ENCODE peak calls at places on chromosomes 11 and 22, in five cellular contexts. R is GM12878, Z is pancreas, W is tibial nerve, L is cardiac muscle cell. C is an unnamed sample.

GRCh38 chr11:104225047-104225446 is 61.1 kb upstream of the PDGFD start:
- DNase-seq in Z (no peak), W (no peak), L (no peak), R (no peak), C (no peak)

GRCh38 chr11:84580338-84580737 is 1046.8 kb downstream of the DLG2 start:
- DNase-seq in Z (no peak), W (no peak), L (no peak), R (no peak), C (no peak)

GRCh38 chr22:40511604-40512003 is 124.9 kb downstream of the MRTFA start:
- DNase-seq in W (no peak), L (no peak), Z (peak; percentile 53), R (no peak), C (no peak)

GRCh38 chr11:122220321-122220720 is 104.3 kb upstream of the BLID start:
- DNase-seq in Z (no peak), W (no peak), L (no peak), R (no peak), C (no peak)

GRCh38 chr11:72039108-72039850 is 40.6 kb downstream of the IL18BP start:
- DNase-seq in Z (peak; percentile 57), W (no peak), R (no peak), L (peak; percentile 27), C (peak; percentile 84)

GRCh38 chr11:27217948-27218410 is 145.0 kb downstream of the CCDC34 start:
- DNase-seq in Z (no peak), L (peak; percentile 72), R (no peak), W (no peak), C (no peak)

GRCh38 chr22:45848904-45849303 is 128.1 kb downstream of the WNT7B start:
- DNase-seq in Z (no peak), L (no peak), W (no peak), R (no peak), C (no peak)

GRCh38 chr11:44564653-44565007 is 833 bp upstream of the CD82 start:
- DNase-seq in L (peak; percentile 90), W (peak; percentile 70), Z (peak; percentile 83), R (no peak), C (peak; percentile 87)

GRCh38 chr11:47914743-47915142 is 65.6 kb upstream of the PTPRJ start:
- DNase-seq in L (peak; percentile 54), R (no peak), W (no peak), Z (no peak), C (no peak)

GRCh38 chr11:441418-442274 is at the start of gene ANO9:
- DNase-seq in R (no peak), W (no peak), Z (peak; percentile 74), L (no peak), C (peak; percentile 90)

GRCh38 chr11:12187399-12187798 is 77.0 kb downstream of the MICAL2 start:
- DNase-seq in L (peak; percentile 49), Z (no peak), W (no peak), R (no peak), C (no peak)
- H3K27ac ChIP-seq in L (peak overlapping the region; percentile 93), Z (no peak overlapping the region), W (no peak overlapping the region), R (no peak overlapping the region), C (peak overlapping the region; percentile 41)

DNA sequence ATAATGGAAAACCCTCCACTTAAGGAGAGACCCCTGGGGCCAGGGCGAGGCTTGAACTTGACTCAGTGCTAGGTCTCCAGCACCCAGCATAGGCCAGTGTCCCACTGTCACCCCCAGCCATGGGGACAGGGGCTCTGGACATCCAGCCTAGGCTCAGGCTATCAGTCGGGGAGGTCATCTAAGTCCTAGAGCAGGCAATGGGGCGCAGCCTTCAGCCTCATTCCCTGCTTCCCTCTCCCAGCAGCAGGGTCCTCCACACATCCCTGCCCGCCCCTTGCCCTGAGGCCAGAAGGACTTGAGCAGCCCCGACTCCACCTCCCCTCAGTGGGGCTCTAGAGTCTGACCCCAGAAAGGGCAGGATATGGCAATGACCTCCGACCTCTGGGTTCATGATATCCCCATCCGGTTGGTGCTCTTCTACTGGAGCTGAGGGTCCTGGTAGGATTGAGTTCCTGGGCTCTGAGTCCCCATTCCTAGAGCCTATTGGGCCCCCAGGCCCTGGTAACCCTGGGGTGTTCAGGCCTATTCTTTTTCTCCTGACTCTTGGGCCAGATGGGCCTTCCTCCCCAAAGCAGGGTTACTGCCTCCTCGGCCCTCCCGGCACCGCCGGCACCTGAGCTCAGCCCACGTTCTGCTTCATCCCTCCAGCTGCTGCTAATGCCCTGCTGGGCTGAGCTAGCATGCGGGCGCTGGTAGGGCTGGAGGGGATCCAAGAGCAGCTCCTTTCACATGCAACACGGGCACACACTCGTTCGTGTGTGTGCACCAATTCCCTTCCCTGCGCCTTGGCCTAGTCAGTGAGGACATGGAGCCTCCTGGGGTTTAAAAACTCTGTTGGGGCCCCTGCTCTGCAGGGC is 4.4 kb downstream of the CST6 start:
- DNase-seq in L (no peak), Z (no peak), R (no peak), W (no peak), C (peak; percentile 65)
- H3K4me1 ChIP-seq in L (no peaks in the 10 kb centered on the region), Z (no peaks in the 10 kb centered on the region), R (no peaks in the 10 kb centered on the region), W (no peaks in the 10 kb centered on the region), C (no peaks in the 10 kb centered on the region)

GRCh38 chr22:39147335-39148023 is 5.0 kb downstream of the CBX7 start:
- DNase-seq in L (no peak), Z (no peak), R (no peak), W (peak; percentile 10), C (no peak)

GRCh38 chr22:39148024-39148726 is 4.3 kb downstream of the CBX7 start:
- DNase-seq in W (peak; percentile 11), R (no peak), Z (no peak), L (no peak), C (no peak)

GRCh38 chr22:39142088-39142667 is 10.3 kb downstream of the CBX7 start:
- DNase-seq in Z (no peak), R (no peak), L (no peak), W (no peak), C (no peak)

GRCh38 chr22:39146256-39147101 is 6.0 kb downstream of the CBX7 start:
- DNase-seq in L (no peak), W (peak; percentile 12), Z (no peak), R (no peak), C (peak; percentile 47)

GRCh38 chr22:39144101-39144815 is 8.2 kb downstream of the CBX7 start:
- DNase-seq in Z (no peak), W (no peak), R (peak; percentile 56), L (peak; percentile 54), C (peak; percentile 83)
- H3K27ac ChIP-seq in Z (peak overlapping the region; percentile 96), W (peak overlapping the region; percentile 97), R (peak overlapping the region; percentile 78), L (no peak overlapping the region), C (peak overlapping the region; percentile 87)

GRCh38 chr11:102829671-102830070 is 13.7 kb downstream of the MMP3 start:
- DNase-seq in L (no peak), Z (no peak), R (no peak), W (no peak), C (no peak)

GRCh38 chr11:102831128-102831708 is 12.2 kb downstream of the MMP3 start:
- DNase-seq in W (peak; percentile 30), R (no peak), Z (no peak), L (peak; percentile 38), C (peak; percentile 46)

GRCh38 chr11:102831709-102832492 is 11.5 kb downstream of the MMP3 start:
- DNase-seq in Z (no peak), R (no peak), W (no peak), L (peak; percentile 8), C (no peak)

GRCh38 chr11:102832612-102833011 is 10.8 kb downstream of the MMP3 start:
- DNase-seq in W (no peak), L (no peak), Z (no peak), R (no peak), C (no peak)

DNA sequence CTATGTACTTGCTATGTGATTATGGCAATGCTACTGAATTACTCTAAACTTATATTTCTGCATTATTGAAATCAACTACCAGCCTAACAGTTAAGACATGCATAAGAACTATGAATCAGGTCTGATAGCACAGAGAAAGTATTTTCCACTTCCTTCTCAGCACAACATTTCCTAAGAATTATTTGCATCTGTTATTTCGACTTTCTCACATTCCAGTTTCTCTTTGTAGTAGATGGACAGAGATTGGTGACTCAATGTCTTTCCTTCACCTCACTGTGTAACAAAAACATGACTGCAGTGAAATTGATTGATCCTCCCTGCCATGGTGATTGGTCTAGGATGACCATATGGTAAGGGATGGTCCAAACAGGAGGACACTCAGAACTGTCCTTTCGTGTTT is 13.1 kb downstream of the MMP3 start:
- DNase-seq in R (no peak), W (no peak), L (no peak), Z (no peak), C (no peak)
- H3K4me1 ChIP-seq in R (no peaks in the 10 kb centered on the region), W (no peaks in the 10 kb centered on the region), L (no peaks in the 10 kb centered on the region), Z (no peaks in the 10 kb centered on the region), C (no peaks in the 10 kb centered on the region)

DNA sequence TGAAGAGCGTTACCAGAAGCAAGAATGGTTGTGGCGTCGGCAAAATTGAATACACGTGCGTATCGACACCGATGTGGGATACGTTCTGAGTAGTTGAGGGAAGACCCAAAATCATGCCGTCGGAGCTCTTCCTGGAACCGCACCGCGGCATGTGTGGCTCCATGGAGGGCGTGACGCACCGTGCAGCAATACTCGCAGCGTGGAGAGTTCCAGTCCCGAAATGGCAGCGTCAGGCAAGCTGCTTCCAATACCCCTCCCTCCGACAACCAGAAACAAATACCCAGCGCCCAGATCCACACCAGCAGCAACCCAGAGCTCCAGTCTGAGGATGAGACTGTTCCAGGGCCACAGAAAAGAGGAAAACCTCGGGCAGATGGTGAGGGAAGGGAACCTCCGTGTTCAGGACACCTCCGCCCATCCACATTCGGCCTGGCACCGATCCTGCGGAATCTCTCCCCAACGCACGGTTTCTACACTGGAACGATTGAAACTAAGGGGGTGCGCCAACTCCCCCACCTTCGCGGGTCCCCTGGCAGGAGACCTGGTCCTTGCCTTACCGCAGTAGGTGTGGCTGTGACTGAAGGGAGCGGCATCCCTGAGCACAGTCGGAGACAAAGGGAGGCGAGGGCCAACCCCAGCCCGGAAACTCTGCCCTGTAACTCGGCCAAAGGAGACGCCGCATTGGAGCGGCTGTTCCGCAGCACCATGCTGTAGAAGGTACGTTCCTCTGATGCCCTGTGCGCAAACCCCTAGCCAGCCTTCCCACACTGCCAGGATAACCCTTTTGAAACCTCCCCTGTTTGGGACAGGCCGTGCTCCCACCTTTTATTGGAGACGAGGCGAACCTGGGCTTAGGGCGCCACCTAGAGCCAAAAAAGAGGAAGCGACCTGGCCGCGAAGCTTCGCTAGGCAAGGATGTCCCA is 28.3 kb downstream of the DBX1 start:
- DNase-seq in R (no peak), L (peak; percentile 71), W (no peak), Z (peak; percentile 66), C (peak; percentile 57)
- H3K27ac ChIP-seq in R (no peak overlapping the region), L (no peak overlapping the region), W (no peak overlapping the region), Z (no peak overlapping the region), C (no peak overlapping the region)

DNA sequence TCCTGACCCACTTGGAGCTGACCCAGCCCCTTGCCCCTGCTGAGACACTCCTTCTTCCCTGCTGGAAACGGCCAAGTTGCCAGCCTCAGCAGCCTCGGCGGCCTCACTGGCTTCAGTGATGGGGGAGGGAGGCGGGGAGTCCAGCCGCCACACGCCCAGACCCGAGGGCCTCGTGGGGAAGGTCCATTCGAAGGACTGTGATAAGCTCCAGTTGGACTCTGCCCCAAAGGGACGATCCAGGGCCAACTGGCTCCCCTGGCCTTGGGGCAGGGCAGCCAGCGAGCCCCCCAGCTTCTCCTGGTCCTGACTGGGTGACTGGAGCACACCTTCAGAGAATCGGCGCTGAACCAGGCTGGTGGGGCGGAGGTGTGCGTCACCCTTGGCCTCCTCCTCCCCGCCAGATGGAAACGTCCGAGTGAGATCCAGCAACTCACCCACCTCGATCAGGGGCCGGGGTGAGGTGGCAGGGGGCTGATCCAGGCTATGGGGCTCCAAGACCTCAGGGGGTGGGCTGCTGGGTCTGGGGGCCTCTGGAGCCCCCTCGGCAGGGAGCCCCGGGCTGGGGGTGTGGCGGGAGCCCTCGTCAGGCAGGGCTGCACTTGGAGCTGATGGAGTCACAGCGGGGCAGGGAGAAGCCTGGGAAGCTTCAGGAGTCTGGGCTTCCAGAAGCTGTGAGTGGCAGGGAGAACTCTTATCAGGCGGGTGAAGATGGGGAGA is 11.5 kb downstream of the TNKS1BP1 start:
- DNase-seq in W (no peak), R (no peak), L (no peak), Z (no peak), C (peak; percentile 72)
- H3K4me1 ChIP-seq in W (no peaks in the 10 kb centered on the region), R (peaks cover 3% of the 10 kb centered on the region), L (peaks cover 26% of the 10 kb centered on the region), Z (peaks cover 49% of the 10 kb centered on the region), C (peaks cover 70% of the 10 kb centered on the region)

GRCh38 chr22:19844423-19845368 is 10.0 kb downstream of the GNB1L start:
- DNase-seq in R (no peak), W (no peak), L (peak; percentile 33), Z (peak; percentile 17), C (peak; percentile 76)
- H3K27ac ChIP-seq in R (no peak overlapping the region), W (peak overlapping the region; percentile 30), L (no peak overlapping the region), Z (no peak overlapping the region), C (peak overlapping the region; percentile 70)

C was measured in left lung.